ENCODE peak calls at places on chromosomes 11 and 22, in seven cellular contexts. Y is stimulated activated CD4-positive, alpha-beta T cell treated with anti-CD3 and anti-CD28 coated beads, Interleukin-1b, Interleukin-23, amount 100 ng/mL, for 4 hours; O is ELF-1; V is activated T-cell treated with anti-CD3 and anti-CD28 coated beads, Interleukin-2, amount 50 U/mL, for 24 hours; T is dermis blood vessel endothelial cell; E is effector CD4-positive, alpha-beta T cell; U is activated CD8-positive, alpha-beta memory T cell treated with anti-CD3 and anti-CD28 coated beads, Interleukin-2, amount 50 U/mL, for 48 hours. D is an unnamed sample.

GRCh38 chr11:36885154-36885553 is 287.1 kb upstream of the RAG2 start:
- DNase-seq in Y (no peak), O (no peak), V (no peak), T (no peak), E (no peak), U (no peak), D (no peak)

GRCh38 chr11:1871531-1871930 is 18.6 kb downstream of the LSP1 start:
- DNase-seq in Y (no peak), O (no peak), V (no peak), T (no peak), E (no peak), U (no peak), D (no peak)

GRCh38 chr11:662689-663274 is 25.7 kb downstream of the DRD4 start:
- DNase-seq in Y (peak; percentile 16), O (peak; percentile 81), V (peak; percentile 63), T (peak; percentile 79), E (peak; percentile 23), U (no peak), D (peak; percentile 88)

GRCh38 chr22:49788492-49788891 is 39.2 kb downstream of the BRD1 start:
- DNase-seq in Y (no peak), O (no peak), V (no peak), T (peak; percentile 67), E (no peak), U (no peak), D (no peak)

GRCh38 chr11:121485221-121485620 is 32.5 kb upstream of the SORL1-AS1 start:
- DNase-seq in Y (no peak), O (no peak), V (no peak), T (no peak), E (no peak), U (no peak), D (no peak)

GRCh38 chr11:90846628-90847027 is 623.8 kb upstream of the CHORDC1 start:
- DNase-seq in Y (no peak), O (no peak), V (no peak), T (no peak), E (no peak), U (no peak), D (no peak)

GRCh38 chr11:17369094-17369493 is 17.5 kb downstream of the NCR3LG1 start:
- DNase-seq in Y (no peak), O (no peak), V (no peak), T (no peak), E (no peak), U (no peak), D (no peak)

GRCh38 chr11:92885600-92885999 is 83.9 kb upstream of the MTNR1B start:
- DNase-seq in Y (no peak), O (no peak), V (no peak), T (no peak), E (no peak), U (no peak), D (no peak)

GRCh38 chr11:1652778-1653540 is 23.4 kb downstream of the KRTAP5-5 start:
- DNase-seq in Y (peak; percentile 74), O (peak; percentile 76), V (peak; percentile 88), T (peak; percentile 69), E (peak; percentile 75), U (peak; percentile 95), D (peak; percentile 88)

GRCh38 chr11:329886-330253 is 9.2 kb upstream of the IFITM3 start:
- DNase-seq in Y (no peak), O (no peak), V (peak; percentile 27), T (no peak), E (no peak), U (peak; percentile 48), D (no peak)

GRCh38 chr11:10064828-10065227 is 229.2 kb downstream of the SBF2 start:
- DNase-seq in Y (no peak), O (no peak), V (no peak), T (no peak), E (no peak), U (no peak), D (no peak)

GRCh38 chr11:122731500-122731913 is 76.0 kb downstream of the UBASH3B start:
- DNase-seq in Y (no peak), O (no peak), V (no peak), T (no peak), E (no peak), U (no peak), D (no peak)

GRCh38 chr22:32644252-32645100 is 157.0 kb upstream of the TIMP3 start:
- DNase-seq in Y (peak; percentile 9), O (peak; percentile 65), V (peak; percentile 64), T (peak; percentile 63), E (no peak), U (peak; percentile 59), D (peak; percentile 71)

GRCh38 chr11:61160487-61161189 is 588 bp downstream of the VPS37C start:
- DNase-seq in Y (no peak), O (peak; percentile 45), V (no peak), T (peak; percentile 32), E (no peak), U (no peak), D (peak; percentile 43)

GRCh38 chr22:45317551-45318167 is 7.9 kb downstream of the FAM118A start:
- DNase-seq in Y (no peak), O (peak; percentile 70), V (no peak), T (peak; percentile 94), E (peak; percentile 29), U (no peak), D (no peak)

GRCh38 chr11:79768343-79768742 is 327.5 kb upstream of the TENM4 start:
- DNase-seq in Y (no peak), O (no peak), V (no peak), T (no peak), E (no peak), U (no peak), D (no peak)

GRCh38 chr11:113888848-113889247 is 13.5 kb upstream of the USP28 start:
- DNase-seq in Y (no peak), O (no peak), V (no peak), T (no peak), E (no peak), U (no peak), D (no peak)

GRCh38 chr22:38937541-38937940 is 19.9 kb upstream of the APOBEC3A start:
- DNase-seq in Y (no peak), O (no peak), V (no peak), T (no peak), E (no peak), U (no peak), D (no peak)

GRCh38 chr22:44205713-44206645 is 25.3 kb downstream of the PARVG start:
- DNase-seq in Y (no peak), O (no peak), V (no peak), T (no peak), E (no peak), U (no peak), D (no peak)

GRCh38 chr22:38923463-38924196 is 33.8 kb upstream of the APOBEC3A start:
- DNase-seq in Y (no peak), O (peak; percentile 41), V (no peak), T (peak; percentile 72), E (no peak), U (no peak), D (peak; percentile 55)

GRCh38 chr11:128469220-128469619 is 118.1 kb downstream of the ETS1 start:
- DNase-seq in Y (no peak), O (no peak), V (no peak), T (no peak), E (no peak), U (no peak), D (no peak)

GRCh38 chr11:101583180-101584128 is at the start of gene TRPC6:
- DNase-seq in Y (no peak), O (peak; percentile 73), V (no peak), T (no peak), E (no peak), U (no peak), D (peak; percentile 18)

GRCh38 chr22:45867906-45868555 is 108.9 kb downstream of the WNT7B start:
- DNase-seq in Y (no peak), O (no peak), V (no peak), T (no peak), E (no peak), U (no peak), D (no peak)

GRCh38 chr11:125941606-125942275 is 4.1 kb upstream of the VSIG10L2 start:
- DNase-seq in Y (peak; percentile 18), O (peak; percentile 83), V (peak; percentile 65), T (peak; percentile 67), E (peak; percentile 26), U (peak; percentile 69), D (peak; percentile 78)

GRCh38 chr11:123111465-123111864 is 49.5 kb upstream of the HSPA8 start:
- DNase-seq in Y (no peak), O (peak; percentile 36), V (no peak), T (peak; percentile 62), E (no peak), U (no peak), D (peak; percentile 37)

GRCh38 chr11:5941951-5942350 is at the start of gene OR56A3:
- DNase-seq in Y (no peak), O (no peak), V (no peak), T (no peak), E (no peak), U (no peak), D (no peak)

GRCh38 chr22:24271406-24271760 is 752 bp downstream of the SPECC1L start:
- DNase-seq in Y (no peak), O (no peak), V (no peak), T (no peak), E (no peak), U (no peak), D (no peak)

GRCh38 chr11:120675171-120675570 is 163.6 kb downstream of the GRIK4 start:
- DNase-seq in Y (no peak), O (no peak), V (no peak), T (no peak), E (no peak), U (no peak), D (no peak)

D was measured in HuH-7.5.